ENCODE peak calls at places on chromosome 4, in ten cellular contexts. A is NCI-H1105, I is D341Med, B is WTC11, P is astrocyte, T is HTR-8/SVneo, R is COLO829, C is T47D, K is globus pallidus, Y is lung. M is an unnamed sample.

GRCh38 chr4:112557676-112558411 is 41.9 kb upstream of the NEUROG2 start:
- DNase-seq in T (no peak), K (no peak), P (no peak), R (no peak), Y (no peak), C (no peak), A (no peak), B (no peak), I (no peak), M (no peak)

GRCh38 chr4:8871417-8872401 is at the start of gene HMX1:
- DNase-seq in C (peak; percentile 100), I (peak; percentile 73), R (no peak), B (peak; percentile 81), K (peak; percentile 72), P (no peak), T (peak; percentile 61), A (peak; percentile 79), Y (no peak), M (no peak)

GRCh38 chr4:121016630-121017029 is 55.7 kb downstream of the NDNF start:
- DNase-seq in K (no peak), I (no peak), Y (no peak), R (no peak), T (no peak), A (no peak), C (no peak), P (no peak), B (no peak), M (no peak)

GRCh38 chr4:69907151-69907550 is 23.7 kb upstream of the CSN1S1 start:
- DNase-seq in I (no peak), C (no peak), P (no peak), B (no peak), T (no peak), A (no peak), R (no peak), K (no peak), Y (no peak), M (no peak)

GRCh38 chr4:121758896-121759568 is 5.9 kb downstream of the SMIM43 start:
- DNase-seq in B (no peak), K (no peak), C (no peak), P (no peak), R (no peak), I (no peak), Y (no peak), T (no peak), A (no peak), M (no peak)

GRCh38 chr4:6912412-6912811 is 2.8 kb downstream of the TBC1D14 start:
- DNase-seq in A (no peak), B (no peak), Y (no peak), P (no peak), K (no peak), I (no peak), T (no peak), C (no peak), R (no peak), M (no peak)

GRCh38 chr4:2924765-2925301 is 38.4 kb downstream of the NOP14 start:
- DNase-seq in K (no peak), R (no peak), I (no peak), Y (no peak), A (no peak), B (no peak), P (no peak), C (no peak), T (no peak), M (no peak)

GRCh38 chr4:143559757-143560147 is 46.2 kb downstream of the SMARCA5 start:
- DNase-seq in B (no peak), R (no peak), A (no peak), P (no peak), K (no peak), T (no peak), Y (no peak), I (no peak), C (no peak), M (no peak)

GRCh38 chr4:168325591-168325990 is 7.0 kb upstream of the DDX60 start:
- DNase-seq in C (no peak), T (no peak), R (no peak), I (no peak), Y (no peak), B (no peak), P (no peak), K (no peak), A (no peak), M (no peak)

GRCh38 chr4:8818063-8818881 is 53.4 kb downstream of the HMX1 start:
- DNase-seq in T (no peak), P (no peak), C (no peak), B (peak; percentile 4), I (peak; percentile 12), Y (no peak), A (no peak), R (no peak), K (no peak), M (peak; percentile 42)

GRCh38 chr4:138599965-138600364 is 357.8 kb upstream of the SLC7A11 start:
- DNase-seq in K (no peak), P (no peak), T (no peak), C (no peak), I (no peak), R (no peak), Y (no peak), B (no peak), A (no peak), M (no peak)

GRCh38 chr4:5409980-5410618 is 298.3 kb downstream of the EVC2 start:
- DNase-seq in K (no peak), I (no peak), A (no peak), B (no peak), Y (no peak), T (no peak), R (peak; percentile 10), P (no peak), C (no peak), M (no peak)

GRCh38 chr4:101192244-101192643 is 155.1 kb downstream of the PPP3CA start:
- DNase-seq in R (no peak), T (no peak), Y (no peak), B (no peak), C (no peak), A (no peak), I (no peak), K (no peak), P (no peak), M (no peak)

GRCh38 chr4:94431388-94431787 is 20.4 kb upstream of the PDLIM5 start:
- DNase-seq in P (no peak), C (no peak), R (no peak), I (no peak), Y (no peak), B (no peak), K (no peak), T (no peak), A (no peak), M (no peak)

GRCh38 chr4:14149469-14150030 is 522.0 kb upstream of the BOD1L1 start:
- DNase-seq in R (no peak), A (no peak), K (peak; percentile 25), P (no peak), T (no peak), B (no peak), Y (no peak), I (no peak), C (no peak), M (no peak)